ENCODE peak calls at places on chromosomes 2 and 18, in five cellular contexts. K is K562, B is HCT116, Z is H1, F is HepG2. D is an unnamed sample.

GRCh38 chr2:81481242-81481993 is 1176.9 kb upstream of the LRRTM1 start:
- DNase-seq in F (no peak), B (no peak), K (peak; percentile 52), Z (no peak), D (no peak)

GRCh38 chr2:159562248-159562647 is 54.1 kb downstream of the BAZ2B start:
- DNase-seq in K (no peak), Z (no peak), F (no peak), B (no peak), D (no peak)

GRCh38 chr2:175205523-175205922 is 24.0 kb upstream of the ATP5MC3 start:
- DNase-seq in F (no peak), Z (no peak), K (no peak), B (no peak), D (no peak)

GRCh38 chr2:154836622-154837021 is 138.1 kb downstream of the KCNJ3 start:
- DNase-seq in K (no peak), F (peak; percentile 15), Z (no peak), B (no peak), D (no peak)

GRCh38 chr18:45806226-45806625 is 19.2 kb upstream of the SIGLEC15 start:
- DNase-seq in K (no peak), Z (no peak), B (no peak), F (no peak), D (no peak)

GRCh38 chr2:44233450-44234128 is 41.7 kb upstream of the SLC3A1 start:
- DNase-seq in K (no peak), F (peak; percentile 79), B (no peak), Z (no peak), D (peak; percentile 38)

GRCh38 chr2:113117594-113118262 is 9.7 kb upstream of the IL1RN start:
- DNase-seq in F (no peak), K (peak; percentile 22), B (no peak), Z (no peak), D (no peak)

GRCh38 chr2:205563646-205564045 is 118.7 kb upstream of the NRP2 start:
- DNase-seq in Z (no peak), F (no peak), K (peak; percentile 31), B (peak; percentile 4), D (peak; percentile 52)

GRCh38 chr2:98134138-98134537 is 47.2 kb downstream of the VWA3B start:
- DNase-seq in B (no peak), K (no peak), F (no peak), Z (no peak), D (peak; percentile 47)

GRCh38 chr2:26631815-26632214 is 9.4 kb downstream of the CIB4 start:
- DNase-seq in K (no peak), F (no peak), B (no peak), Z (no peak), D (no peak)

GRCh38 chr2:232491139-232491780 is 3.6 kb upstream of the ECEL1 start:
- DNase-seq in K (no peak), B (no peak), F (no peak), Z (no peak), D (no peak)

GRCh38 chr18:3596324-3597158 is 146.6 kb downstream of the TGIF1 start:
- DNase-seq in F (peak; percentile 88), K (peak; percentile 93), Z (no peak), B (no peak), D (no peak)

GRCh38 chr2:80930777-80931176 is 626.2 kb upstream of the LRRTM1 start:
- DNase-seq in B (no peak), Z (no peak), F (no peak), K (no peak), D (no peak)

GRCh38 chr2:72983500-72984039 is 66.3 kb downstream of the EMX1 start:
- DNase-seq in Z (no peak), F (peak; percentile 46), B (no peak), K (no peak), D (no peak)

GRCh38 chr18:59142274-59142673 is 2.6 kb downstream of the SEC11C start:
- DNase-seq in K (no peak), B (no peak), Z (no peak), F (no peak), D (no peak)

GRCh38 chr2:18149660-18150246 is 271.3 kb downstream of the KCNS3 start:
- DNase-seq in B (peak; percentile 42), Z (no peak), K (peak; percentile 9), F (peak; percentile 31), D (peak; percentile 38)

GRCh38 chr2:80454628-80455027 is 150.1 kb upstream of the LRRTM1 start:
- DNase-seq in F (no peak), Z (no peak), K (no peak), B (no peak), D (no peak)

GRCh38 chr2:128327180-128327964 is 8.7 kb upstream of the HS6ST1 start:
- DNase-seq in B (no peak), F (no peak), K (no peak), Z (no peak), D (no peak)

GRCh38 chr2:107633580-107634147 is 193.0 kb upstream of the RGPD4 start:
- DNase-seq in B (no peak), Z (no peak), F (no peak), K (peak; percentile 40), D (no peak)

GRCh38 chr2:141923657-141924056 is 207.2 kb downstream of the LRP1B start:
- DNase-seq in B (no peak), Z (no peak), K (no peak), F (no peak), D (no peak)

GRCh38 chr2:50849205-50849604 is 182.7 kb downstream of the NRXN1 start:
- DNase-seq in B (no peak), F (no peak), Z (no peak), K (no peak), D (no peak)

GRCh38 chr2:26164641-26165211 is 8.2 kb upstream of the GAREM2 start:
- DNase-seq in Z (no peak), K (no peak), F (no peak), B (no peak), D (no peak)

GRCh38 chr2:197079414-197079813 is 152.9 kb upstream of the PGAP1 start:
- DNase-seq in F (no peak), Z (no peak), K (no peak), B (no peak), D (no peak)

GRCh38 chr2:86254576-86255538 is 55.6 kb downstream of the MRPL35 start:
- DNase-seq in K (no peak), Z (no peak), B (no peak), F (no peak), D (no peak)

GRCh38 chr18:2570772-2571199 is 519 bp downstream of the METTL4 start:
- DNase-seq in B (peak; percentile 55), Z (peak; percentile 13), F (peak; percentile 60), K (peak; percentile 83), D (no peak)

GRCh38 chr2:148794558-148794957 is 80.5 kb upstream of the KIF5C start:
- DNase-seq in B (no peak), F (no peak), Z (no peak), K (no peak), D (no peak)

GRCh38 chr2:140975237-140975636 is 1155.6 kb downstream of the LRP1B start:
- DNase-seq in K (no peak), F (no peak), Z (no peak), B (no peak), D (no peak)

GRCh38 chr2:6772366-6772710 is 93.4 kb downstream of the CMPK2 start:
- DNase-seq in K (no peak), F (no peak), B (no peak), Z (no peak), D (no peak)

GRCh38 chr18:35284846-35285245 is 5.2 kb downstream of the ZSCAN30 start:
- DNase-seq in F (no peak), B (no peak), K (no peak), Z (no peak), D (no peak)
- H3K4me1 ChIP-seq in F (peaks cover 16% of the 10 kb centered on the region), B (peaks cover 11% of the 10 kb centered on the region), K (no peaks in the 10 kb centered on the region), Z (peaks cover 6% of the 10 kb centered on the region), D (no peaks in the 10 kb centered on the region)

GRCh38 chr18:9682572-9682971 is 25.5 kb upstream of the RAB31 start:
- DNase-seq in B (no peak), F (no peak), K (no peak), Z (no peak), D (no peak)

GRCh38 chr18:9683418-9684396 is 24.4 kb upstream of the RAB31 start:
- DNase-seq in F (peak; percentile 26), K (peak; percentile 63), B (peak; percentile 50), Z (no peak), D (no peak)

GRCh38 chr18:9681217-9681616 is 26.9 kb upstream of the RAB31 start:
- DNase-seq in B (no peak), F (no peak), K (peak; percentile 40), Z (no peak), D (no peak)

GRCh38 chr18:9673296-9674251 is 34.5 kb upstream of the RAB31 start:
- DNase-seq in B (peak; percentile 90), F (peak; percentile 86), Z (no peak), K (peak; percentile 55), D (peak; percentile 20)

GRCh38 chr18:9679125-9679524 is 29.0 kb upstream of the RAB31 start:
- DNase-seq in K (no peak), F (no peak), Z (no peak), B (no peak), D (no peak)
- TF ChIP-seq ZNF274 in K (no peak), F (no peak), Z (no peak), B (no peak), D (no peak)

DNA sequence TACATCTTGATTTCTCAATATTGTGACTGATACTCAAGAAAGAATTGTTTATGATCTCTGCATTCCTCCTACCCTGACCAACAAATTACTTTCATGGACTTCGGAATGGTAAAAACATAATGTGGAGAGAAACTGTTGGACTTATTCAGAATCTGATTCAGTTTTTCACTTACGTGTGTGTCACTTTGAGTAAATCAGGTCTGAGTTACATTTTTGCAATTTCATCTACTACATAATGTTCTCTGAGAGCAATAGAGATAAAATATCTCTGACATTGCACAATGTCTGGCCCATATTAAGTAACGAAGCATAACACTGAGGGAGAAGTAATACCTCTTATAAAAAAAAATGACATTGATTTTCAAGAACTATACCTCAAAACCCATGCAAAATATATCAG is 1337.9 kb upstream of the CHAC2 start:
- DNase-seq in Z (no peak), F (no peak), B (no peak), K (no peak), D (no peak)
- H3K27me3 ChIP-seq in Z (no peaks in the 10 kb centered on the region), F (no peaks in the 10 kb centered on the region), B (no peaks in the 10 kb centered on the region), K (no peaks in the 10 kb centered on the region), D (no peaks in the 10 kb centered on the region)

DNA sequence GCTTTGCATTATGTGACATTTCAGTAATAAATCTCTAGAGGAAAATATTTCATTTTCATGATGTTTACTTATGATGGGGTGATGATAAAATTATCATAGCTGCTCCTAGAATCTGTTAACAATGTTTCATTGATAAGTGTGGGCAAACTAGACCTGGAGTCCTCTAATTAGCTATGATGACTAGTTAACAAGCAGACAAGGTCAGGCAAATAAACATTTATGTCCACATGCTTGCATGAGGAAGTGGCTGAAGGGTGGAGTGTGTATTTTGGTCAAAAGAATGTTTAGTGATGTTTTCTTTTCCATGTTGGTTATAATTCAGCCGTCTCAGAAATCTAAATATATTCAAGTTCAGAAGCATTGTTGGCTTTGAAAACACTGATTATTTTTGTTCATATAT is 99.9 kb upstream of the FN1 start:
- DNase-seq in F (peak; percentile 48), B (no peak), Z (no peak), K (no peak), D (no peak)
- H3K4me1 ChIP-seq in F (peaks cover 32% of the 10 kb centered on the region), B (no peaks in the 10 kb centered on the region), Z (no peaks in the 10 kb centered on the region), K (no peaks in the 10 kb centered on the region), D (no peaks in the 10 kb centered on the region)